ENCODE peak calls at places on chromosomes 2 and 18, in eight cellular contexts. D is effector CD4-positive, alpha-beta T cell; O is A549; X is tibial artery; N is colonic mucosa; J is OCI-LY7; P is Daoy; R is anterior cingulate cortex. U is an unnamed sample.

GRCh38 chr2:33321236-33321731 is 155.2 kb upstream of the RASGRP3 start:
- DNase-seq in D (no peak), O (no peak), X (no peak), N (no peak), J (no peak), P (peak), R (no peak), U (no peak)

GRCh38 chr18:51195602-51196115 is 1.8 kb downstream of the MEX3C start:
- DNase-seq in D (peak), O (peak), X (no peak), N (peak), J (no peak), P (peak), R (no peak), U (peak)

GRCh38 chr2:71347517-71347916 is 15.9 kb downstream of the ZNF638 start:
- DNase-seq in D (no peak), O (no peak), X (no peak), N (no peak), J (peak), P (no peak), R (no peak), U (peak)

GRCh38 chr18:47931707-47932103 is 1.2 kb upstream of the SMAD2 start:
- DNase-seq in D (peak), O (peak), X (no peak), N (peak), J (peak), P (peak), R (no peak), U (peak)

GRCh38 chr2:190044866-190045265 is 17.7 kb downstream of the MSTN start:
- DNase-seq in D (no peak), O (no peak), X (no peak), N (no peak), J (no peak), P (no peak), R (no peak), U (peak)

GRCh38 chr2:218418717-218419458 is at the start of gene VIL1:
- DNase-seq in D (no peak), O (no peak), X (no peak), N (peak), J (no peak), P (no peak), R (no peak), U (no peak)

GRCh38 chr2:208006325-208006724 is 19.0 kb downstream of the PLEKHM3 start:
- DNase-seq in D (no peak), O (no peak), X (no peak), N (no peak), J (no peak), P (no peak), R (no peak), U (no peak)

GRCh38 chr2:152335851-152336102 is 803 bp downstream of the FMNL2 start:
- DNase-seq in D (no peak), O (peak), X (peak), N (peak), J (no peak), P (peak), R (no peak), U (no peak)

GRCh38 chr2:127097841-127098651 is 8.9 kb downstream of the BIN1 start:
- DNase-seq in D (no peak), O (no peak), X (no peak), N (no peak), J (no peak), P (no peak), R (no peak), U (no peak)

GRCh38 chr2:10059016-10059351 is 15.6 kb downstream of the KLF11 start:
- DNase-seq in D (no peak), O (no peak), X (no peak), N (no peak), J (no peak), P (no peak), R (no peak), U (no peak)

GRCh38 chr18:55856191-55856590 is 268.2 kb upstream of the TCF4 start:
- DNase-seq in D (no peak), O (peak), X (no peak), N (no peak), J (no peak), P (peak), R (no peak), U (no peak)

GRCh38 chr2:172397136-172397825 is 30.1 kb upstream of the ITGA6 start:
- DNase-seq in D (no peak), O (no peak), X (no peak), N (no peak), J (no peak), P (no peak), R (no peak), U (no peak)

GRCh38 chr18:69958422-69958821 is 10.7 kb upstream of the CD226 start:
- DNase-seq in D (no peak), O (no peak), X (no peak), N (no peak), J (no peak), P (no peak), R (no peak), U (no peak)